ENCODE peak calls at places on chromosomes 4 and X, in nine cellular contexts. A, K, G, P, S, H, Y, F and I are unnamed samples.
A peak's percentile ranks its signal among the peaks of the same experiment; 100 is the strongest.

GRCh38 chr4:80071643-80072606 is 1.1 kb downstream of the ANTXR2 start:
- DNase-seq in A (peak; percentile 80), K (no peak), G (peak; percentile 43), P (peak; percentile 69), S (peak; percentile 45), H (peak; percentile 41), Y (peak; percentile 78), F (peak; percentile 63), I (peak; percentile 90)

GRCh38 chrX:14697453-14697852 is 168.1 kb downstream of the GLRA2 start:
- DNase-seq in A (peak; percentile 84), K (peak; percentile 11), G (peak; percentile 21), P (no peak), S (peak; percentile 41), H (peak; percentile 42), Y (no peak), F (peak; percentile 62), I (no peak)

GRCh38 chrX:5559386-5559785 is 669.3 kb downstream of the NLGN4X start:
- DNase-seq in A (no peak), K (peak; percentile 1), G (no peak), P (no peak), S (no peak), H (no peak), Y (no peak), F (no peak), I (no peak)

GRCh38 chrX:54208531-54208930 is 25.5 kb upstream of the FAM120C start:
- DNase-seq in A (no peak), K (peak; percentile 10), G (no peak), P (no peak), S (no peak), H (no peak), Y (no peak), F (no peak), I (no peak)

GRCh38 chrX:153569475-153569874 is 29.5 kb downstream of the CCNQ start:
- DNase-seq in A (no peak), K (no peak), G (no peak), P (no peak), S (peak; percentile 82), H (no peak), Y (no peak), F (no peak), I (no peak)

GRCh38 chr4:154559141-154559841 is 3.5 kb upstream of the FGB start:
- DNase-seq in A (peak; percentile 72), K (peak; percentile 68), G (no peak), P (no peak), S (peak; percentile 21), H (peak; percentile 43), Y (no peak), F (peak; percentile 18), I (no peak)

GRCh38 chrX:140762061-140762460 is 52.5 kb downstream of the LINC00632 start:
- DNase-seq in A (peak; percentile 77), K (peak; percentile 24), G (peak; percentile 52), P (no peak), S (peak; percentile 39), H (peak; percentile 49), Y (peak; percentile 61), F (peak; percentile 45), I (no peak)

GRCh38 chrX:149871940-149872339 is 9.0 kb upstream of the MAGEA8 start:
- DNase-seq in A (peak; percentile 81), K (peak; percentile 29), G (no peak), P (peak; percentile 78), S (peak; percentile 43), H (peak; percentile 55), Y (no peak), F (peak; percentile 20), I (peak; percentile 76)

GRCh38 chr4:22859318-22859717 is 166.6 kb downstream of the GBA3 start:
- DNase-seq in A (no peak), K (no peak), G (no peak), P (no peak), S (no peak), H (no peak), Y (no peak), F (no peak), I (no peak)

GRCh38 chrX:6257025-6257424 is 28.4 kb upstream of the NLGN4X start:
- DNase-seq in A (peak; percentile 49), K (no peak), G (no peak), P (no peak), S (no peak), H (no peak), Y (no peak), F (no peak), I (no peak)

GRCh38 chr4:84218002-84218401 is 281.1 kb downstream of the NKX6-1 start:
- DNase-seq in A (no peak), K (no peak), G (peak; percentile 15), P (no peak), S (no peak), H (no peak), Y (no peak), F (no peak), I (no peak)

GRCh38 chr4:148170408-148171385 is 271.5 kb downstream of the NR3C2 start:
- DNase-seq in A (no peak), K (peak; percentile 12), G (no peak), P (no peak), S (no peak), H (no peak), Y (no peak), F (no peak), I (no peak)

GRCh38 chr4:140947507-140947906 is 185.8 kb downstream of the RNF150 start:
- DNase-seq in A (no peak), K (no peak), G (no peak), P (no peak), S (no peak), H (no peak), Y (peak; percentile 94), F (peak; percentile 18), I (no peak)

GRCh38 chr4:985123-985830 is 1.6 kb upstream of the IDUA start:
- DNase-seq in A (peak; percentile 92), K (peak; percentile 39), G (peak; percentile 53), P (peak; percentile 82), S (no peak), H (peak; percentile 67), Y (no peak), F (peak; percentile 32), I (peak; percentile 93)

GRCh38 chrX:119529355-119530276 is 35.6 kb downstream of the STEEP1 start:
- DNase-seq in A (no peak), K (no peak), G (no peak), P (no peak), S (no peak), H (no peak), Y (no peak), F (no peak), I (peak; percentile 32)

GRCh38 chrX:7059214-7059838 is 88.2 kb upstream of the STS start:
- DNase-seq in A (no peak), K (no peak), G (no peak), P (no peak), S (no peak), H (no peak), Y (no peak), F (no peak), I (no peak)

GRCh38 chr4:178138491-178138890 is 696.3 kb upstream of the AGA start:
- DNase-seq in A (no peak), K (no peak), G (no peak), P (no peak), S (no peak), H (no peak), Y (no peak), F (no peak), I (no peak)

GRCh38 chr4:147370881-147371280 is 110.0 kb upstream of the EDNRA start:
- DNase-seq in A (no peak), K (peak; percentile 74), G (no peak), P (no peak), S (no peak), H (no peak), Y (no peak), F (no peak), I (no peak)

GRCh38 chrX:70960728-70961127 is 29.8 kb upstream of the SLC7A3 start:
- DNase-seq in A (no peak), K (peak; percentile 15), G (no peak), P (no peak), S (no peak), H (no peak), Y (no peak), F (no peak), I (no peak)

GRCh38 chr4:141028024-141028529 is 105.2 kb downstream of the RNF150 start:
- DNase-seq in A (no peak), K (peak; percentile 16), G (no peak), P (no peak), S (no peak), H (no peak), Y (no peak), F (no peak), I (no peak)

GRCh38 chr4:143773998-143774898 is 73.8 kb upstream of the FREM3 start:
- DNase-seq in A (peak; percentile 84), K (peak; percentile 54), G (peak; percentile 6), P (no peak), S (peak; percentile 54), H (peak; percentile 45), Y (no peak), F (peak; percentile 57), I (no peak)

GRCh38 chr4:4524364-4524763 is 17.5 kb downstream of the STX18 start:
- DNase-seq in A (peak; percentile 78), K (no peak), G (no peak), P (no peak), S (no peak), H (peak; percentile 9), Y (no peak), F (no peak), I (peak; percentile 84)

GRCh38 chr4:5804656-5805055 is 88.2 kb downstream of the CRMP1 start:
- DNase-seq in A (peak; percentile 78), K (no peak), G (no peak), P (no peak), S (no peak), H (no peak), Y (no peak), F (no peak), I (peak; percentile 42)
- TF ChIP-seq CTCF in A (peak; percentile 46), K (no peak), G (no peak), P (no peak), S (no peak), H (no peak), Y (no peak), F (no peak), I (no peak)

DNA sequence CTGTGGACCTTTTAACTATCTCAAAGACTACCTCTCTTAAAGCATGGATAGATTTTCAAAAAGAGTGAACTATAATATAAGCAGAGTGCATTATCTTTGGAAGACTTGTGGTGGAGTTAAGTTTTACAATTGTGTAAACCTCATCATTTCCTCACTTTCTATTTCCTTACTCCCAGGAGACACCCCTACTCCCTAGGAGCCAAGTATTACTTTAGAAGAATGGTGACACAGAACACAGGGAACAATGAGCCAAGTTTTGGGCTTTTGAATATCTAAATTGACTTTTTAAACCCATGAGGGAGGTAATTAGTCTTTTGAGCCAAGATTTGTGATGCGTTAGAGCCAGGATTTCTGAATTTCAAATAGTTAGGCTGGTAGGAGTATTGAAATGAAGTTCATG is 78.9 kb upstream of the UNC5C start:
- DNase-seq in A (no peak), K (no peak), G (no peak), P (no peak), S (no peak), H (no peak), Y (no peak), F (no peak), I (no peak)
- TF ChIP-seq CTCF in A (no peak), K (no peak), G (no peak), P (no peak), S (no peak), H (no peak), Y (no peak), F (no peak), I (no peak)

GRCh38 chr4:129218355-129218754 is 122.4 kb downstream of the C4orf33 start:
- DNase-seq in A (no peak), K (no peak), G (no peak), P (no peak), S (no peak), H (no peak), Y (no peak), F (peak; percentile 63), I (no peak)
- TF ChIP-seq CTCF in A (peak; percentile 55), K (no peak), G (no peak), P (no peak), S (peak; percentile 6), H (no peak), Y (no peak), F (peak; percentile 75), I (no peak)

GRCh38 chr4:41569957-41570356 is 32.0 kb downstream of the LIMCH1 start:
- DNase-seq in A (no peak), K (no peak), G (no peak), P (no peak), S (no peak), H (no peak), Y (no peak), F (no peak), I (no peak)
- TF ChIP-seq CTCF in A (no peak), K (no peak), G (no peak), P (no peak), S (no peak), H (no peak), Y (no peak), F (no peak), I (no peak)